ENCODE peak calls at places on chromosomes 5 and 9, in four cellular contexts. X is AG04449, D is osteocyte, J is foreskin fibroblast. F is an unnamed sample.

GRCh38 chr9:99057665-99058625 is 47.0 kb upstream of the TGFBR1 start:
- DNase-seq in D (no peak), X (no peak), J (peak; percentile 57), F (no peak)

GRCh38 chr9:3360245-3360644 is 165.6 kb downstream of the RFX3 start:
- DNase-seq in D (no peak), J (no peak), X (no peak), F (no peak)

GRCh38 chr9:8651830-8652229 is 852.3 kb upstream of the DMAC1 start:
- DNase-seq in D (no peak), X (no peak), J (no peak), F (no peak)

GRCh38 chr9:135504262-135505229 is 4.1 kb downstream of the MRPS2 start:
- DNase-seq in X (no peak), D (no peak), J (peak; percentile 88), F (no peak)

GRCh38 chr5:145965804-145966203 is 29.4 kb downstream of the SH3RF2 start:
- DNase-seq in J (no peak), D (no peak), X (no peak), F (no peak)

GRCh38 chr5:100517301-100517974 is 17.7 kb upstream of the FAM174A start:
- DNase-seq in J (no peak), D (no peak), X (no peak), F (no peak)

GRCh38 chr5:159890141-159890540 is 26.1 kb upstream of the ADRA1B start:
- DNase-seq in J (no peak), D (no peak), X (no peak), F (no peak)

GRCh38 chr5:33311893-33312292 is 128.9 kb upstream of the TARS1 start:
- DNase-seq in J (peak; percentile 97), X (peak; percentile 87), D (no peak), F (no peak)

GRCh38 chr5:10354048-10354872 is 765 bp downstream of the MARCHF6 start:
- DNase-seq in J (peak; percentile 58), X (no peak), D (no peak), F (no peak)

GRCh38 chr5:17118631-17119030 is 98.8 kb upstream of the BASP1 start:
- DNase-seq in J (peak; percentile 96), D (no peak), X (peak; percentile 80), F (no peak)

GRCh38 chr9:121674952-121675351 is 23.5 kb downstream of the DAB2IP start:
- DNase-seq in X (no peak), J (peak; percentile 80), D (no peak), F (no peak)

GRCh38 chr9:76926324-76926731 is 20.4 kb upstream of the PRUNE2 start:
- DNase-seq in X (peak; percentile 91), J (peak; percentile 93), D (no peak), F (no peak)

GRCh38 chr9:21561502-21561901 is 79.4 kb upstream of the IFNE start:
- DNase-seq in X (no peak), D (no peak), J (no peak), F (no peak)

GRCh38 chr9:133087429-133088145 is 25.8 kb downstream of the CEL start:
- DNase-seq in D (no peak), X (no peak), J (no peak), F (no peak)

GRCh38 chr9:126805546-126806262 is 864 bp downstream of the ZBTB43 start:
- DNase-seq in X (no peak), D (peak; percentile 63), J (peak; percentile 81), F (no peak)

GRCh38 chr9:13952906-13953305 is 361.0 kb downstream of the NFIB start:
- DNase-seq in D (no peak), X (no peak), J (no peak), F (no peak)

GRCh38 chr5:147869112-147869511 is 9.4 kb upstream of the SCGB3A2 start:
- DNase-seq in D (no peak), J (no peak), X (no peak), F (no peak)

GRCh38 chr5:172791291-172791690 is 20.3 kb upstream of the DUSP1 start:
- DNase-seq in X (no peak), J (peak; percentile 50), D (no peak), F (no peak)

GRCh38 chr5:6772886-6773285 is 59.7 kb downstream of the TENT4A start:
- DNase-seq in D (no peak), J (no peak), X (no peak), F (no peak)

GRCh38 chr9:105541838-105542237 is 16.1 kb upstream of the FKTN start:
- DNase-seq in D (no peak), X (no peak), J (no peak), F (no peak)

GRCh38 chr5:16913187-16913839 is 22.8 kb downstream of the MYO10 start:
- DNase-seq in D (no peak), X (no peak), J (no peak), F (no peak)

GRCh38 chr5:133859073-133859472 is 109.4 kb downstream of the C5orf15 start:
- DNase-seq in J (no peak), D (no peak), X (no peak), F (no peak)

GRCh38 chr5:138504799-138505198 is 38.2 kb downstream of the ETF1 start:
- DNase-seq in D (no peak), J (no peak), X (no peak), F (no peak)

GRCh38 chr5:14476791-14477435 is 104.7 kb upstream of the OTULINL start:
- DNase-seq in X (no peak), J (peak; percentile 76), D (no peak), F (no peak)

GRCh38 chr5:179118338-179118737 is 58.2 kb downstream of the ZNF354C start:
- DNase-seq in X (no peak), J (no peak), D (no peak), F (no peak)

GRCh38 chr5:96816430-96816939 is 8.7 kb upstream of the ERAP1 start:
- DNase-seq in D (no peak), J (no peak), X (no peak), F (no peak)

GRCh38 chr9:93059960-93060591 is 1.6 kb downstream of the SUSD3 start:
- DNase-seq in X (no peak), D (no peak), J (no peak), F (no peak)

GRCh38 chr5:154575869-154576806 is 98.1 kb upstream of the HAND1 start:
- DNase-seq in J (no peak), D (peak; percentile 76), X (no peak), F (no peak)

GRCh38 chr9:125964702-125965225 is 217.6 kb downstream of the PBX3 start:
- DNase-seq in X (no peak), J (no peak), D (peak; percentile 59), F (no peak)

GRCh38 chr9:74414325-74414724 is 82.8 kb upstream of the RORB start:
- DNase-seq in X (no peak), D (no peak), J (no peak), F (no peak)
- TF ChIP-seq CTCF in X (no peak), D (no peak), J (no peak), F (no peak)

GRCh38 chr9:6739218-6739617 is 18.6 kb upstream of the KDM4C start:
- DNase-seq in J (peak; percentile 41), X (no peak), D (no peak), F (no peak)
- TF ChIP-seq CTCF in J (peak; percentile 36), X (peak; percentile 5), D (peak; percentile 53), F (peak; percentile 47)

DNA sequence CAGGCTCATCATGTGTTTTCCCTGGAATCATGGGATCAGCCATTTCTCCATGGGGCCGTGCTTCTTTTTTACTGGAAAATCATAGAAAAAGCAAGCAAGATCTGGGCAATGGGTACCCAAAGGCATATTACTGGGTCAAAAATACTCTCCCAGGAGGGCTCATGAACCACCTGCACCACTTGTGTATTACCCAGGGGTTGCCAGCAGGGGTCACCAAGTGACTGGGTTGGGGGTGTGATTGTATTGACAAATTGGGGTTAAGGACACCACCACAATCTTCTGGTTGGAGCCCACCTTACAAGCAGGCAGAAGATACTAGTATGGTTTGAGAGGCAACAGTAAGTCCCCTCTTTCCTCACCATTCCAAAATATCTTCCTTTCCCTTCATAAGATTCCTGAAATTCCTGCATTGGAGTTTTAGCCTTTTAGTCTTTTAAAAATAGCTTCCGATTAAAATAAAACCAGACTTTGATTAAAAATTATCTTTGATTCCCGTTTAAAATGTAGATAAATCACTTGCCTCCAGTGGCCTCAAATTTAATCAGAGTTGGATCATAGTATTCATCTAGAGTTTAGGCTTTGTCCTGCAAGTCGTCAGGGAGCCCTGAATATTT is 603.3 kb downstream of the KIF4B start:
- DNase-seq in D (no peak), J (peak; percentile 2), X (no peak), F (no peak)
- TF ChIP-seq CTCF in D (peak; percentile 59), J (peak; percentile 72), X (peak; percentile 72), F (peak; percentile 78)

DNA sequence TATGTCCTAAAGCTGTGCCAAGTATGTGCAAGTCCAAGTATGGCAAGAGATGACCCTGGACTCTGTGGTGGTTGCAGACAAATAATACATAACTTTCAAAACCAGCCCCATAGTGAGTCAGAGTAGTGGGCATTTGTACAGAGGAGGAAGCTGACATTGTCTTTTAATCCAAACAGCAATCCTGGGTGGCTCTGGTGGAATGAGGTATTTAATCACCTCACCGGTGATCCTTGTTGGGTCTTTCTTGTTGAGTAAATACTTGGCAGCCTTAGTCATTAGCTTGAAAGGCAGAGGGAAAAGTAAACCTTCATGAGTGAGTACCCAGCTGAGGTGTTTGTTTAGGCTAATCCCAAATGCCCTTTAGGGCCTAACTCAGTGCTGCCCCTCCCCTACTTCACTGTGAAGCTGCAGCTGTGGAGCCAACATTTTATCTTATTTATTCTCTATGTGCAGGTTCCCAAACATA is 148.7 kb upstream of the SLC12A2 start:
- DNase-seq in X (no peak), D (no peak), J (peak; percentile 65), F (no peak)
- TF ChIP-seq CTCF in X (no peak), D (no peak), J (no peak), F (no peak)

DNA sequence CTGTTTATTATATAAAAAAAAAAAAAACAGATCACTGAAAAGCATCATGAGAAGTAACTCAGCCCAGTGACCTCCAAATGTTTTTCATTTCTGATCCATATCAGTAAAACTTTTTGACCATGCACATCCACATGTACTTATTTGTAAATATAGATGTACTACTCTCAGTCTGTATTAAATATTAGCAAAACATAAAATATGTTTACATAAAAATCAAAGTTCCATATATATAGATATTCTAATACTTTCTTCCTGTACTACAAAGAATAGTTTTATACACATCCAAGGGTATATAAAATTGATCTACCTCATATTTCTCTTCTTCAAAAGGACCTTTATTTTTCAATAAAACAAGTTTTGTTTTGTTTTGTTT is 309.1 kb downstream of the RAB3C start:
- DNase-seq in D (no peak), X (no peak), J (no peak), F (no peak)
- TF ChIP-seq CTCF in D (no peak), X (no peak), J (no peak), F (peak; percentile 37)

DNA sequence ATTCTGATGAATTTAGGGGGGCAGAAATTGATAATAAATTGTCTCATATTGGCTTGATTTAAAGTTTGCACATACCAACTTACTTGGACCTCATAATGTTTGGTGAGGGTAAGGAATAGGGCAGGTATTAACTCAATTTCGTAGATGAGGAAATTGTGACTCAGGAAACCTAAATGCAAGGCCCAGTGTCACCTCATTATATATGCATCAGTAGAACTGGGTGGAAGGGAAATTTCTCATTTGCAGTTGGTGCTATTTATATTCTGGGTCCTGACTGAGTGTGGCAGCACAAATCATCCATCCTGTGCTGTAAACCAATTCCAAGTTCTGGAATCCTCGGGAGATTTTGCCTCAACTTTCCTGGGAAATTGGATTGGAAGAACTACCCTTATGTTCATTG is 103.0 kb downstream of the SPATA31D1 start:
- DNase-seq in D (no peak), X (no peak), J (no peak), F (no peak)
- TF ChIP-seq CTCF in D (no peak), X (no peak), J (no peak), F (no peak)

DNA sequence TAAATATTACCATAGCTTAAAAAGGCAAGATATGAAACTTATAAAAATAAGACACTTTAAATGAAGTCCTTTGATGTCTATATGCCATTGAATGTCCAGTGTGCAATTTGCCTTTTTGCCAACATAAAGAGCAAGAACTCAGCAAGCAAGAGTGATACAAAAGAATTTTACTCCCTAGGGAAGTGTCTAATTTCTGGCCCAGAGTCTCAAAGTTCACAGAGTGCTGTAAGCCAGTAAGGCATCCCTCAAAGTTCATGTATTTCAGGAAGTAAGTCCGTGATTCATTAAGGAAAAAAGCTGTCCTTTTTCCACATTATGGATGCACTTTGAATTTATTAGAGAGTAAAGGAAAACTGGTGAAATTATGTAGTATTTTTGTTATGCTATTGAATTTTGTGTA is 185.2 kb downstream of the CCDC171 start:
- DNase-seq in X (no peak), J (peak; percentile 47), D (no peak), F (no peak)
- TF ChIP-seq CTCF in X (no peak), J (no peak), D (no peak), F (no peak)